ENCODE peak calls at places on chromosomes 11 and 22, in nine cellular contexts. R, L, X, C, Y, F, Q, M and T are unnamed samples. For H3K9me3 and H3K4me1, the result is how much of the 10 kb centered on the place peaks cover.

GRCh38 chr22:26524870-26525269 is 12.6 kb upstream of the TFIP11 start:
- DNase-seq in R (no peak), F (no peak), X (no peak), L (no peak), C (no peak), Q (no peak), M (no peak), Y (no peak), T (no peak)

GRCh38 chr11:11763796-11764427 is 77.9 kb upstream of the USP47 start:
- DNase-seq in R (no peak), Q (no peak), M (no peak), L (no peak), X (no peak), C (no peak), Y (no peak), F (no peak), T (no peak)

GRCh38 chr11:74592063-74592440 is 330 bp upstream of the POLD3 start:
- DNase-seq in Y (no peak), F (no peak), M (no peak), R (no peak), C (no peak), Q (no peak), L (no peak), X (no peak), T (no peak)

GRCh38 chr11:131889146-131889577 is 518.7 kb downstream of the NTM start:
- DNase-seq in M (no peak), Q (no peak), C (no peak), R (peak), Y (no peak), L (no peak), X (no peak), F (no peak), T (no peak)

GRCh38 chr22:35604671-35605457 is 12.3 kb downstream of the MB start:
- DNase-seq in F (no peak), M (no peak), R (no peak), Q (no peak), X (no peak), Y (no peak), L (no peak), C (no peak), T (no peak)

GRCh38 chr11:102513869-102514268 is 16.7 kb downstream of the MMP7 start:
- DNase-seq in M (no peak), F (peak), Q (no peak), Y (peak), L (peak), X (peak), R (peak), C (peak), T (no peak)

GRCh38 chr11:94171693-94172440 is 43.2 kb downstream of the PANX1 start:
- DNase-seq in F (no peak), X (peak), C (no peak), Y (no peak), Q (peak), R (peak), L (no peak), M (peak), T (no peak)

GRCh38 chr22:38967451-38968450 is 10.3 kb downstream of the APOBEC3A start:
- DNase-seq in Y (peak), M (no peak), L (peak), X (no peak), R (no peak), Q (no peak), C (no peak), F (peak), T (no peak)

GRCh38 chr11:82733444-82734119 is at the start of gene FAM181B:
- DNase-seq in R (peak), Q (no peak), F (peak), Y (peak), X (peak), C (no peak), L (no peak), M (peak), T (peak)

GRCh38 chr11:63476618-63477017 is 14.3 kb downstream of the PLAAT5 start:
- DNase-seq in Y (no peak), L (no peak), X (no peak), Q (no peak), F (no peak), C (no peak), M (no peak), R (no peak), T (no peak)

GRCh38 chr11:63472372-63472771 is 18.6 kb downstream of the PLAAT5 start:
- DNase-seq in Y (no peak), L (no peak), C (no peak), Q (no peak), F (no peak), X (no peak), R (no peak), M (no peak), T (no peak)
- H3K9me3 ChIP-seq in Y (under half), L (under half), C (under half), Q (under half), F (under half), X (under half), R (under half), M (under half), T (under half)

GRCh38 chr22:46675938-46676337 is 55.8 kb downstream of the GRAMD4 start:
- DNase-seq in C (no peak), L (no peak), M (no peak), Y (no peak), X (no peak), F (no peak), Q (no peak), R (no peak), T (no peak)

GRCh38 chr22:46678003-46678657 is 57.9 kb downstream of the GRAMD4 start:
- DNase-seq in L (no peak), Q (no peak), M (no peak), C (no peak), F (no peak), Y (no peak), R (no peak), X (no peak), T (no peak)

GRCh38 chr22:46676881-46677280 is 56.7 kb downstream of the GRAMD4 start:
- DNase-seq in X (no peak), M (no peak), F (no peak), C (no peak), Q (no peak), L (no peak), Y (no peak), R (no peak), T (no peak)

GRCh38 chr22:46676479-46676878 is 56.3 kb downstream of the GRAMD4 start:
- DNase-seq in L (no peak), R (no peak), M (no peak), C (no peak), F (no peak), X (no peak), Q (no peak), Y (no peak), T (no peak)

DNA sequence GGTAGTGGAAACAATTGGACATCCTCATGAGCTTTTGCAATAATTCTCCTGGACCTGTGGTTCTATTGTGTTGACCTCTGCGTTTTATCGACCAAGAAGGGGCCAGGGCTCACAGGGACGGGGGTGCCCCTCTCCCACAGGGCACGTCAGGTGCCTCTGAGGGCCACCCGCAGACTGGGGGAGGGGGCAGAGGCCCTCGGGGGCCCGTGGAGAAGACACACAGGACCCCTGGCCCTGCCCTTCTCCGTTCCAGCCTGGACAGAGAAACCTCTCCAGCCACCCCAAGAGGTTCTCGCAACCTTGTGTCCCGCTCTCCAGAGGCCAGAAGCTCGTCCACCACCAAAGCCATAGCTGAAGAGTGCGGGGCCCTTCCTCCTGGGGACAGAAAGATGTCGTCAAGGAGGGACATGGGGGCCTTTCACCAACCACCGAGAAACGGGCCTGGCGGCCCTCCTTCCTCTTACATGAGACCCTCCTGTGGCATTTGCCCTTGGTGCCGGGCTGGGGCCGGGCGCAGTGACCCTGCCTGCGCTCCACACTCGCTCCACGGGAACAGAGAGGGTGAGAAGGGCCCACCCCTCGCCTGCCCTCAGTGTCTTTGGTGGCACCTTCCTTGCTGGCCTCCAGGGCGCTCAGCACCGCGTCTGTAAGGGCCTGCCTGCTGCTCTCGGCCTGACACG is 57.3 kb downstream of the GRAMD4 start:
- DNase-seq in F (no peak), M (no peak), C (no peak), X (no peak), R (no peak), Y (no peak), Q (no peak), L (no peak), T (no peak)
- H3K4me1 ChIP-seq in F (under half), M (under half), C (under half), X (under half), R (under half), Y (under half), Q (under half), L (under half), T (under half)

GRCh38 chr22:33715221-33715620 is 205.1 kb downstream of the LARGE1 start:
- DNase-seq in L (no peak), M (no peak), R (no peak), Y (no peak), X (no peak), Q (no peak), F (no peak), C (no peak), T (no peak)

GRCh38 chr22:33706100-33706499 is 214.2 kb downstream of the LARGE1 start:
- DNase-seq in X (no peak), M (no peak), F (no peak), Y (no peak), C (no peak), Q (no peak), L (no peak), R (no peak), T (no peak)

GRCh38 chr22:33707581-33707980 is 212.7 kb downstream of the LARGE1 start:
- DNase-seq in C (no peak), F (no peak), R (no peak), X (no peak), L (no peak), Q (no peak), M (no peak), Y (no peak), T (no peak)

GRCh38 chr22:33715626-33716025 is 204.7 kb downstream of the LARGE1 start:
- DNase-seq in M (no peak), F (no peak), Y (no peak), L (no peak), C (no peak), X (no peak), R (no peak), Q (no peak), T (no peak)

GRCh38 chr22:33710326-33710725 is 209.9 kb downstream of the LARGE1 start:
- DNase-seq in F (no peak), Y (no peak), C (no peak), L (no peak), Q (no peak), R (no peak), X (no peak), M (no peak), T (no peak)
- H3K9me3 ChIP-seq in F (under half), Y (under half), C (under half), L (under half), Q (under half), R (under half), X (under half), M (under half), T (under half)

DNA sequence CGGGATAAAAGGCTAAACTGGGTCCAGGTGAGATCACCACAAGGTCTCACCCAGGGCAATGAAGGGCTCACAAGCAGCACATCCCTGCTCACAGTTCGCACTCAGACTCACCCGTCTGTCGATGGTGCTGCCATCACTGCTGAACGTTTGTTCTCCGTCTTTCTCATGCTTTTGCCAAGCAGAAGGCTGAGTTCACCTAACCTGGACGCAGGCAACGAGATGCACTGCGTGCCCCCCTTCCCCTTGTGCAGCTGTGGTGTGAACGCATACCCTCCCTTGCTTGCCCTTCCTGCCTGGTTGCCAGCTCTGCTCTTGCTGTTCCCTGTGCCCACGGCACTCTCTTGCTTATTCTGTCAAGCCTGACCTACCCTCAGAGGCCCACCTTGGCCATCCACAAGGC is 18.0 kb downstream of the KCTD21 start:
- DNase-seq in F (no peak), C (no peak), Q (no peak), L (no peak), X (no peak), Y (no peak), R (no peak), M (no peak), T (no peak)
- H3K4me1 ChIP-seq in F (under half), C (under half), Q (under half), L (under half), X (under half), Y (under half), R (under half), M (under half), T (under half)

GRCh38 chr11:38680166-38680565 is 2082.1 kb upstream of the RAG2 start:
- DNase-seq in X (no peak), Y (no peak), Q (no peak), R (no peak), M (no peak), C (no peak), F (no peak), L (no peak), T (no peak)
- H3K9me3 ChIP-seq in X (under half), Y (under half), Q (under half), R (under half), M (under half), C (under half), F (under half), L (under half), T (under half)

GRCh38 chr11:130485983-130486970 is 37.8 kb downstream of the ADAMTS15 start:
- DNase-seq in X (no peak), L (peak), R (no peak), M (no peak), Y (no peak), Q (no peak), F (no peak), C (no peak), T (no peak)

GRCh38 chr11:130489027-130489584 is 40.7 kb downstream of the ADAMTS15 start:
- DNase-seq in F (no peak), X (no peak), R (no peak), Y (no peak), Q (no peak), C (no peak), M (no peak), L (no peak), T (no peak)

GRCh38 chr11:130488187-130489026 is 40.0 kb downstream of the ADAMTS15 start:
- DNase-seq in F (no peak), M (no peak), Y (no peak), L (peak), C (no peak), X (no peak), R (no peak), Q (no peak), T (no peak)

GRCh38 chr11:130486981-130487380 is 38.5 kb downstream of the ADAMTS15 start:
- DNase-seq in L (peak), R (no peak), M (no peak), X (no peak), C (no peak), Y (no peak), Q (no peak), F (no peak), T (no peak)

GRCh38 chr11:130487390-130488186 is 39.1 kb downstream of the ADAMTS15 start:
- DNase-seq in X (no peak), Y (no peak), F (no peak), M (no peak), R (no peak), Q (no peak), L (peak), C (no peak), T (no peak)
- H3K4me1 ChIP-seq in X (under half), Y (under half), F (under half), M (under half), R (under half), Q (under half), L (under half), C (under half), T (under half)

GRCh38 chr11:15674756-15675155 is 560.0 kb downstream of the INSC start:
- DNase-seq in L (peak), M (no peak), X (no peak), Y (no peak), F (no peak), Q (no peak), R (no peak), C (no peak), T (no peak)

GRCh38 chr11:15672822-15673221 is 558.1 kb downstream of the INSC start:
- DNase-seq in Y (no peak), M (no peak), Q (no peak), L (peak), X (no peak), F (no peak), R (no peak), C (no peak), T (no peak)

GRCh38 chr11:15677181-15677580 is 562.5 kb downstream of the INSC start:
- DNase-seq in Y (no peak), R (no peak), C (no peak), M (no peak), Q (no peak), F (no peak), L (no peak), X (no peak), T (no peak)

GRCh38 chr11:15673408-15673811 is 558.7 kb downstream of the INSC start:
- DNase-seq in Y (no peak), L (peak), X (no peak), C (no peak), Q (no peak), R (peak), M (no peak), F (no peak), T (no peak)

GRCh38 chr11:15675683-15676082 is 561.0 kb downstream of the INSC start:
- DNase-seq in L (no peak), Y (no peak), M (no peak), C (no peak), Q (no peak), R (no peak), X (no peak), F (no peak), T (no peak)
- H3K9me3 ChIP-seq in L (under half), Y (under half), M (under half), C (under half), Q (under half), R (under half), X (under half), F (under half), T (under half)